ENCODE peak calls at places on chromosomes 5 and 9, in four cellular contexts. One of them, this sample, is unnamed.

GRCh38 chr5:81825237-81825636 is 74.3 kb upstream of the SSBP2 start:
- DNase-seq in stomach: peak; percentile 37
- DNase-seq in psoas muscle: peak; percentile 47
- DNase-seq in iPS DF 6.9: no peak
- DNase-seq in this sample: no peak

GRCh38 chr9:99181621-99182020 is 40.1 kb downstream of the ALG2 start:
- DNase-seq in stomach: no peak
- DNase-seq in iPS DF 6.9: no peak
- DNase-seq in psoas muscle: no peak
- DNase-seq in this sample: peak; percentile 65

GRCh38 chr9:23825143-23825531 is 903 bp downstream of the ELAVL2 start:
- DNase-seq in iPS DF 6.9: no peak
- DNase-seq in stomach: no peak
- DNase-seq in psoas muscle: no peak
- DNase-seq in this sample: no peak

GRCh38 chr5:119397518-119398380 is 41.9 kb downstream of the TNFAIP8 start:
- DNase-seq in iPS DF 6.9: no peak
- DNase-seq in psoas muscle: no peak
- DNase-seq in stomach: no peak
- DNase-seq in this sample: no peak

GRCh38 chr5:109291090-109291489 is 118.7 kb downstream of the PJA2 start:
- DNase-seq in stomach: no peak
- DNase-seq in iPS DF 6.9: no peak
- DNase-seq in psoas muscle: no peak
- DNase-seq in this sample: no peak

GRCh38 chr9:12930906-12931305 is 156.1 kb downstream of the LURAP1L start:
- DNase-seq in stomach: no peak
- DNase-seq in psoas muscle: no peak
- DNase-seq in iPS DF 6.9: no peak
- DNase-seq in this sample: no peak

GRCh38 chr5:131957721-131958483 is 12.4 kb upstream of the MEIKIN start:
- DNase-seq in stomach: no peak
- DNase-seq in iPS DF 6.9: no peak
- DNase-seq in psoas muscle: no peak
- DNase-seq in this sample: no peak

GRCh38 chr5:137158691-137159090 is 340.4 kb downstream of the SPOCK1 start:
- DNase-seq in iPS DF 6.9: no peak
- DNase-seq in stomach: no peak
- DNase-seq in psoas muscle: no peak
- DNase-seq in this sample: no peak

GRCh38 chr5:73096239-73096575 is 24.2 kb upstream of the TMEM171 start:
- DNase-seq in psoas muscle: no peak
- DNase-seq in stomach: no peak
- DNase-seq in iPS DF 6.9: no peak
- DNase-seq in this sample: no peak

GRCh38 chr9:83385317-83385716 is 152.9 kb downstream of the FRMD3 start:
- DNase-seq in stomach: no peak
- DNase-seq in psoas muscle: no peak
- DNase-seq in iPS DF 6.9: no peak
- DNase-seq in this sample: no peak

GRCh38 chr9:2180171-2180570 is 165.0 kb downstream of the SMARCA2 start:
- DNase-seq in psoas muscle: no peak
- DNase-seq in stomach: no peak
- DNase-seq in iPS DF 6.9: no peak
- DNase-seq in this sample: no peak

GRCh38 chr5:142167458-142167857 is 58.9 kb downstream of the NDFIP1 start:
- DNase-seq in psoas muscle: no peak
- DNase-seq in iPS DF 6.9: no peak
- DNase-seq in stomach: no peak
- DNase-seq in this sample: no peak

GRCh38 chr9:125513634-125514413 is 193.2 kb downstream of the MAPKAP1 start:
- DNase-seq in psoas muscle: no peak
- DNase-seq in iPS DF 6.9: no peak
- DNase-seq in stomach: peak; percentile 68
- DNase-seq in this sample: peak; percentile 63

GRCh38 chr5:72597456-72597948 is 90.3 kb upstream of the ZNF366 start:
- DNase-seq in psoas muscle: no peak
- DNase-seq in iPS DF 6.9: no peak
- DNase-seq in stomach: peak; percentile 31
- DNase-seq in this sample: peak; percentile 60

GRCh38 chr5:163564321-163564924 is 59.0 kb downstream of the MAT2B start:
- DNase-seq in stomach: peak; percentile 62
- DNase-seq in iPS DF 6.9: peak; percentile 33
- DNase-seq in psoas muscle: no peak
- DNase-seq in this sample: peak; percentile 57

GRCh38 chr9:87226896-87227295 is 270.8 kb upstream of the DAPK1 start:
- DNase-seq in iPS DF 6.9: no peak
- DNase-seq in stomach: no peak
- DNase-seq in psoas muscle: no peak
- DNase-seq in this sample: no peak

GRCh38 chr9:95736891-95737522 is 138.5 kb upstream of the ERCC6L2 start:
- DNase-seq in stomach: no peak
- DNase-seq in iPS DF 6.9: no peak
- DNase-seq in psoas muscle: no peak
- DNase-seq in this sample: peak; percentile 49

GRCh38 chr5:34495178-34495577 is 160.9 kb upstream of the RAI14 start:
- DNase-seq in stomach: no peak
- DNase-seq in iPS DF 6.9: no peak
- DNase-seq in psoas muscle: no peak
- DNase-seq in this sample: no peak

GRCh38 chr5:179231309-179231708 is 114.0 kb downstream of the ADAMTS2 start:
- DNase-seq in psoas muscle: no peak
- DNase-seq in iPS DF 6.9: no peak
- DNase-seq in stomach: no peak
- DNase-seq in this sample: peak; percentile 36

GRCh38 chr5:44919560-44919959 is 110.8 kb downstream of the MRPS30 start:
- DNase-seq in psoas muscle: no peak
- DNase-seq in stomach: no peak
- DNase-seq in iPS DF 6.9: no peak
- DNase-seq in this sample: no peak

GRCh38 chr9:125784286-125785049 is 37.3 kb downstream of the PBX3 start:
- DNase-seq in stomach: no peak
- DNase-seq in psoas muscle: no peak
- DNase-seq in iPS DF 6.9: no peak
- DNase-seq in this sample: peak; percentile 67

GRCh38 chr5:109099081-109099480 is 310.7 kb downstream of the PJA2 start:
- DNase-seq in stomach: no peak
- DNase-seq in iPS DF 6.9: no peak
- DNase-seq in psoas muscle: no peak
- DNase-seq in this sample: no peak

GRCh38 chr9:16825364-16825763 is 45.1 kb downstream of the BNC2 start:
- DNase-seq in psoas muscle: no peak
- DNase-seq in iPS DF 6.9: no peak
- DNase-seq in stomach: no peak
- DNase-seq in this sample: no peak

GRCh38 chr9:99863955-99864354 is 42.3 kb downstream of the NR4A3 start:
- DNase-seq in psoas muscle: no peak
- DNase-seq in iPS DF 6.9: no peak
- DNase-seq in stomach: no peak
- DNase-seq in this sample: no peak

GRCh38 chr5:135739383-135739961 is 95.0 kb upstream of the SLC25A48 start:
- DNase-seq in stomach: no peak
- DNase-seq in iPS DF 6.9: no peak
- DNase-seq in psoas muscle: no peak
- DNase-seq in this sample: peak; percentile 27

GRCh38 chr5:167952278-167952990 is 339.0 kb upstream of the WWC1 start:
- DNase-seq in stomach: no peak
- DNase-seq in psoas muscle: no peak
- DNase-seq in iPS DF 6.9: no peak
- DNase-seq in this sample: peak; percentile 91

GRCh38 chr5:176547811-176548210 is 1.3 kb upstream of the CDHR2 start:
- DNase-seq in iPS DF 6.9: no peak
- DNase-seq in psoas muscle: no peak
- DNase-seq in stomach: peak; percentile 58
- DNase-seq in this sample: no peak
- H3K4me1 ChIP-seq in iPS DF 6.9: no peaks in the 10 kb centered on the region
- H3K4me1 ChIP-seq in psoas muscle: peaks cover 7% of the 10 kb centered on the region
- H3K4me1 ChIP-seq in stomach: peaks cover 23% of the 10 kb centered on the region
- H3K4me1 ChIP-seq in this sample: peaks cover 11% of the 10 kb centered on the region

DNA sequence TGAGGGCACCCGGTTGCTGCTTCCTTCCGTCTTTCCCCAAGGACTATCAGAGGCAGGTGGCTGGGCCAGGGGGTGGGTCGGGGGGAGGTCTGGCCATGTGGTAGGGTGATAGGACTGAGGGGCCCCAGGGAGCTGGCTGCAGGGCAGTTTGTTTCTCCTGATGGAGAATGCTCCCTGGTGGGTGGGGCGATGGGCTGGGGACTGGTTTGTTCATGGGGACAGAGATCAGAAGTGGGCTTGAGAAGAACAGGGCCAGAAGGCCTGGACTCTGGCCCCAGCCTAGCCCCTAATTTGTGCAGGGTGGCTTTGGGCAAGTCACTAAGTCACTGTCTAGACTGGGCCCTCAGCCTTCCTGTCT is 117.4 kb downstream of the RGS3 start:
- DNase-seq in iPS DF 6.9: no peak
- DNase-seq in psoas muscle: no peak
- DNase-seq in stomach: no peak
- DNase-seq in this sample: no peak
- H3K4me1 ChIP-seq in iPS DF 6.9: peaks cover 2% of the 10 kb centered on the region
- H3K4me1 ChIP-seq in psoas muscle: peaks cover 45% of the 10 kb centered on the region
- H3K4me1 ChIP-seq in stomach: peaks cover 70% of the 10 kb centered on the region
- H3K4me1 ChIP-seq in this sample: peaks cover 67% of the 10 kb centered on the region

GRCh38 chr9:14306188-14306587 is 7.8 kb downstream of the NFIB start:
- DNase-seq in psoas muscle: no peak
- DNase-seq in stomach: no peak
- DNase-seq in iPS DF 6.9: no peak
- DNase-seq in this sample: no peak
- H3K4me1 ChIP-seq in psoas muscle: peaks cover 77% of the 10 kb centered on the region
- H3K4me1 ChIP-seq in stomach: peaks cover 87% of the 10 kb centered on the region
- H3K4me1 ChIP-seq in iPS DF 6.9: peaks cover 1% of the 10 kb centered on the region
- H3K4me1 ChIP-seq in this sample: no peaks in the 10 kb centered on the region

GRCh38 chr9:38027714-38028113 is 41.3 kb downstream of the SHB start:
- DNase-seq in iPS DF 6.9: no peak
- DNase-seq in psoas muscle: no peak
- DNase-seq in stomach: no peak
- DNase-seq in this sample: no peak
- H3K4me1 ChIP-seq in iPS DF 6.9: peaks cover 20% of the 10 kb centered on the region
- H3K4me1 ChIP-seq in psoas muscle: peaks cover 54% of the 10 kb centered on the region
- H3K4me1 ChIP-seq in stomach: peaks cover 96% of the 10 kb centered on the region
- H3K4me1 ChIP-seq in this sample: peaks cover 48% of the 10 kb centered on the region

GRCh38 chr9:104869801-104870200 is 58.2 kb downstream of the ABCA1 start:
- DNase-seq in iPS DF 6.9: no peak
- DNase-seq in stomach: no peak
- DNase-seq in psoas muscle: no peak
- DNase-seq in this sample: no peak
- H3K4me1 ChIP-seq in iPS DF 6.9: peaks cover 5% of the 10 kb centered on the region
- H3K4me1 ChIP-seq in stomach: peaks cover 70% of the 10 kb centered on the region
- H3K4me1 ChIP-seq in psoas muscle: peaks cover 64% of the 10 kb centered on the region
- H3K4me1 ChIP-seq in this sample: peaks cover 79% of the 10 kb centered on the region

GRCh38 chr9:6781476-6781875 is 23.7 kb downstream of the KDM4C start:
- DNase-seq in psoas muscle: no peak
- DNase-seq in iPS DF 6.9: no peak
- DNase-seq in stomach: no peak
- DNase-seq in this sample: no peak
- H3K4me1 ChIP-seq in psoas muscle: peaks cover 54% of the 10 kb centered on the region
- H3K4me1 ChIP-seq in iPS DF 6.9: peaks cover 6% of the 10 kb centered on the region
- H3K4me1 ChIP-seq in stomach: peaks cover 88% of the 10 kb centered on the region
- H3K4me1 ChIP-seq in this sample: no peaks in the 10 kb centered on the region